ENCODE peak calls at places on chromosome 16, in ten cellular contexts. One of them, this sample, is unnamed.

GRCh38 chr16:57513371-57514102 is 22.8 kb downstream of the CCDC102A start:
- DNase-seq in T1000: no peak
- DNase-seq in stimulated activated CD8-positive, alpha-beta memory T cell treated with anti-CD3 and anti-CD28 coated beads, Interleukin-12 subunit alpha, Interleukin-12 subunit beta, amount 100 ng/mL, for 1 hour: no peak
- DNase-seq in EL: no peak
- DNase-seq in NCI-H146: no peak
- DNase-seq in tibial artery: no peak
- DNase-seq in amniotic stem cell: no peak
- DNase-seq in T-helper 9 cell: no peak
- DNase-seq in iris pigment epithelial cell: no peak
- DNase-seq in hypothalamus: no peak
- DNase-seq in this sample: no peak

GRCh38 chr16:642189-643049 is 791 bp downstream of the MCRIP2 start:
- DNase-seq in T1000: no peak
- DNase-seq in NCI-H146: peak; percentile 68
- DNase-seq in tibial artery: no peak
- DNase-seq in amniotic stem cell: no peak
- DNase-seq in hypothalamus: no peak
- DNase-seq in stimulated activated CD8-positive, alpha-beta memory T cell treated with anti-CD3 and anti-CD28 coated beads, Interleukin-12 subunit alpha, Interleukin-12 subunit beta, amount 100 ng/mL, for 1 hour: no peak
- DNase-seq in iris pigment epithelial cell: peak; percentile 33
- DNase-seq in T-helper 9 cell: no peak
- DNase-seq in EL: peak; percentile 40
- DNase-seq in this sample: no peak

GRCh38 chr16:68411086-68411485 is 37.2 kb downstream of the SMPD3 start:
- DNase-seq in amniotic stem cell: no peak
- DNase-seq in stimulated activated CD8-positive, alpha-beta memory T cell treated with anti-CD3 and anti-CD28 coated beads, Interleukin-12 subunit alpha, Interleukin-12 subunit beta, amount 100 ng/mL, for 1 hour: no peak
- DNase-seq in T-helper 9 cell: no peak
- DNase-seq in iris pigment epithelial cell: no peak
- DNase-seq in tibial artery: no peak
- DNase-seq in EL: no peak
- DNase-seq in NCI-H146: no peak
- DNase-seq in hypothalamus: no peak
- DNase-seq in T1000: no peak
- DNase-seq in this sample: no peak

GRCh38 chr16:19785081-19785480 is 67.0 kb downstream of the IQCK start:
- DNase-seq in NCI-H146: no peak
- DNase-seq in iris pigment epithelial cell: no peak
- DNase-seq in T-helper 9 cell: no peak
- DNase-seq in T1000: no peak
- DNase-seq in tibial artery: no peak
- DNase-seq in hypothalamus: no peak
- DNase-seq in EL: no peak
- DNase-seq in amniotic stem cell: no peak
- DNase-seq in stimulated activated CD8-positive, alpha-beta memory T cell treated with anti-CD3 and anti-CD28 coated beads, Interleukin-12 subunit alpha, Interleukin-12 subunit beta, amount 100 ng/mL, for 1 hour: no peak
- DNase-seq in this sample: no peak

GRCh38 chr16:56047307-56048234 is 143.7 kb upstream of the GNAO1 start:
- DNase-seq in EL: no peak
- DNase-seq in tibial artery: no peak
- DNase-seq in NCI-H146: no peak
- DNase-seq in T-helper 9 cell: no peak
- DNase-seq in iris pigment epithelial cell: no peak
- DNase-seq in stimulated activated CD8-positive, alpha-beta memory T cell treated with anti-CD3 and anti-CD28 coated beads, Interleukin-12 subunit alpha, Interleukin-12 subunit beta, amount 100 ng/mL, for 1 hour: no peak
- DNase-seq in T1000: no peak
- DNase-seq in hypothalamus: no peak
- DNase-seq in amniotic stem cell: no peak
- DNase-seq in this sample: peak; percentile 15

GRCh38 chr16:49592507-49593422 is 219.2 kb downstream of the C16orf78 start:
- DNase-seq in T-helper 9 cell: peak; percentile 19
- DNase-seq in NCI-H146: peak; percentile 65
- DNase-seq in iris pigment epithelial cell: peak; percentile 16
- DNase-seq in tibial artery: peak; percentile 51
- DNase-seq in stimulated activated CD8-positive, alpha-beta memory T cell treated with anti-CD3 and anti-CD28 coated beads, Interleukin-12 subunit alpha, Interleukin-12 subunit beta, amount 100 ng/mL, for 1 hour: peak; percentile 8
- DNase-seq in amniotic stem cell: no peak
- DNase-seq in hypothalamus: no peak
- DNase-seq in T1000: no peak
- DNase-seq in EL: peak; percentile 17
- DNase-seq in this sample: no peak

GRCh38 chr16:4891097-4891885 is 44.0 kb downstream of the UBN1 start:
- DNase-seq in EL: no peak
- DNase-seq in tibial artery: no peak
- DNase-seq in NCI-H146: no peak
- DNase-seq in hypothalamus: no peak
- DNase-seq in T-helper 9 cell: no peak
- DNase-seq in T1000: no peak
- DNase-seq in stimulated activated CD8-positive, alpha-beta memory T cell treated with anti-CD3 and anti-CD28 coated beads, Interleukin-12 subunit alpha, Interleukin-12 subunit beta, amount 100 ng/mL, for 1 hour: no peak
- DNase-seq in amniotic stem cell: no peak
- DNase-seq in iris pigment epithelial cell: no peak
- DNase-seq in this sample: no peak

GRCh38 chr16:55385363-55385762 is 61.4 kb downstream of the IRX6 start:
- DNase-seq in tibial artery: no peak
- DNase-seq in stimulated activated CD8-positive, alpha-beta memory T cell treated with anti-CD3 and anti-CD28 coated beads, Interleukin-12 subunit alpha, Interleukin-12 subunit beta, amount 100 ng/mL, for 1 hour: no peak
- DNase-seq in NCI-H146: no peak
- DNase-seq in iris pigment epithelial cell: no peak
- DNase-seq in hypothalamus: no peak
- DNase-seq in T-helper 9 cell: no peak
- DNase-seq in T1000: no peak
- DNase-seq in amniotic stem cell: no peak
- DNase-seq in EL: no peak
- DNase-seq in this sample: no peak

GRCh38 chr16:87784812-87785211 is 19.0 kb upstream of the KLHDC4 start:
- DNase-seq in T1000: no peak
- DNase-seq in NCI-H146: no peak
- DNase-seq in T-helper 9 cell: no peak
- DNase-seq in amniotic stem cell: no peak
- DNase-seq in stimulated activated CD8-positive, alpha-beta memory T cell treated with anti-CD3 and anti-CD28 coated beads, Interleukin-12 subunit alpha, Interleukin-12 subunit beta, amount 100 ng/mL, for 1 hour: no peak
- DNase-seq in EL: peak; percentile 75
- DNase-seq in iris pigment epithelial cell: no peak
- DNase-seq in tibial artery: no peak
- DNase-seq in hypothalamus: no peak
- DNase-seq in this sample: no peak

GRCh38 chr16:49490321-49490705 is 116.7 kb downstream of the C16orf78 start:
- DNase-seq in iris pigment epithelial cell: no peak
- DNase-seq in EL: no peak
- DNase-seq in hypothalamus: no peak
- DNase-seq in stimulated activated CD8-positive, alpha-beta memory T cell treated with anti-CD3 and anti-CD28 coated beads, Interleukin-12 subunit alpha, Interleukin-12 subunit beta, amount 100 ng/mL, for 1 hour: no peak
- DNase-seq in tibial artery: peak; percentile 31
- DNase-seq in T1000: no peak
- DNase-seq in NCI-H146: no peak
- DNase-seq in T-helper 9 cell: no peak
- DNase-seq in amniotic stem cell: no peak
- DNase-seq in this sample: peak; percentile 9

GRCh38 chr16:12458051-12458450 is 345.6 kb downstream of the CPPED1 start:
- DNase-seq in stimulated activated CD8-positive, alpha-beta memory T cell treated with anti-CD3 and anti-CD28 coated beads, Interleukin-12 subunit alpha, Interleukin-12 subunit beta, amount 100 ng/mL, for 1 hour: no peak
- DNase-seq in NCI-H146: no peak
- DNase-seq in T1000: no peak
- DNase-seq in EL: no peak
- DNase-seq in hypothalamus: no peak
- DNase-seq in T-helper 9 cell: no peak
- DNase-seq in tibial artery: no peak
- DNase-seq in amniotic stem cell: no peak
- DNase-seq in iris pigment epithelial cell: no peak
- DNase-seq in this sample: no peak

GRCh38 chr16:49003992-49004391 is 277.6 kb downstream of the CBLN1 start:
- DNase-seq in iris pigment epithelial cell: no peak
- DNase-seq in stimulated activated CD8-positive, alpha-beta memory T cell treated with anti-CD3 and anti-CD28 coated beads, Interleukin-12 subunit alpha, Interleukin-12 subunit beta, amount 100 ng/mL, for 1 hour: no peak
- DNase-seq in T-helper 9 cell: no peak
- DNase-seq in EL: no peak
- DNase-seq in amniotic stem cell: no peak
- DNase-seq in hypothalamus: no peak
- DNase-seq in tibial artery: no peak
- DNase-seq in NCI-H146: no peak
- DNase-seq in T1000: no peak
- DNase-seq in this sample: no peak

GRCh38 chr16:57514891-57515600 is 21.3 kb downstream of the CCDC102A start:
- DNase-seq in NCI-H146: no peak
- DNase-seq in T-helper 9 cell: no peak
- DNase-seq in stimulated activated CD8-positive, alpha-beta memory T cell treated with anti-CD3 and anti-CD28 coated beads, Interleukin-12 subunit alpha, Interleukin-12 subunit beta, amount 100 ng/mL, for 1 hour: no peak
- DNase-seq in amniotic stem cell: no peak
- DNase-seq in iris pigment epithelial cell: no peak
- DNase-seq in T1000: no peak
- DNase-seq in EL: no peak
- DNase-seq in hypothalamus: no peak
- DNase-seq in tibial artery: no peak
- DNase-seq in this sample: no peak

GRCh38 chr16:81838794-81839193 is 59.7 kb downstream of the PLCG2 start:
- DNase-seq in amniotic stem cell: no peak
- DNase-seq in T-helper 9 cell: no peak
- DNase-seq in iris pigment epithelial cell: peak; percentile 50
- DNase-seq in stimulated activated CD8-positive, alpha-beta memory T cell treated with anti-CD3 and anti-CD28 coated beads, Interleukin-12 subunit alpha, Interleukin-12 subunit beta, amount 100 ng/mL, for 1 hour: no peak
- DNase-seq in NCI-H146: no peak
- DNase-seq in EL: peak; percentile 20
- DNase-seq in hypothalamus: no peak
- DNase-seq in tibial artery: no peak
- DNase-seq in T1000: no peak
- DNase-seq in this sample: no peak

GRCh38 chr16:85661131-85662035 is 27.4 kb downstream of the GINS2 start:
- DNase-seq in iris pigment epithelial cell: no peak
- DNase-seq in stimulated activated CD8-positive, alpha-beta memory T cell treated with anti-CD3 and anti-CD28 coated beads, Interleukin-12 subunit alpha, Interleukin-12 subunit beta, amount 100 ng/mL, for 1 hour: no peak
- DNase-seq in EL: no peak
- DNase-seq in T1000: no peak
- DNase-seq in T-helper 9 cell: no peak
- DNase-seq in NCI-H146: no peak
- DNase-seq in amniotic stem cell: no peak
- DNase-seq in tibial artery: no peak
- DNase-seq in hypothalamus: no peak
- DNase-seq in this sample: no peak

GRCh38 chr16:83995756-83996155 is 27.7 kb downstream of the NECAB2 start:
- DNase-seq in NCI-H146: peak; percentile 96
- DNase-seq in stimulated activated CD8-positive, alpha-beta memory T cell treated with anti-CD3 and anti-CD28 coated beads, Interleukin-12 subunit alpha, Interleukin-12 subunit beta, amount 100 ng/mL, for 1 hour: no peak
- DNase-seq in EL: no peak
- DNase-seq in amniotic stem cell: no peak
- DNase-seq in T-helper 9 cell: no peak
- DNase-seq in hypothalamus: peak; percentile 15
- DNase-seq in tibial artery: no peak
- DNase-seq in T1000: no peak
- DNase-seq in iris pigment epithelial cell: peak; percentile 40
- DNase-seq in this sample: peak; percentile 69

GRCh38 chr16:47299587-47299986 is 155.8 kb upstream of the NETO2 start:
- DNase-seq in iris pigment epithelial cell: no peak
- DNase-seq in amniotic stem cell: no peak
- DNase-seq in NCI-H146: no peak
- DNase-seq in hypothalamus: no peak
- DNase-seq in stimulated activated CD8-positive, alpha-beta memory T cell treated with anti-CD3 and anti-CD28 coated beads, Interleukin-12 subunit alpha, Interleukin-12 subunit beta, amount 100 ng/mL, for 1 hour: no peak
- DNase-seq in T1000: no peak
- DNase-seq in EL: no peak
- DNase-seq in tibial artery: no peak
- DNase-seq in T-helper 9 cell: no peak
- DNase-seq in this sample: no peak

GRCh38 chr16:54446639-54447038 is 160.1 kb upstream of the IRX3 start:
- DNase-seq in NCI-H146: no peak
- DNase-seq in T-helper 9 cell: no peak
- DNase-seq in iris pigment epithelial cell: peak; percentile 85
- DNase-seq in T1000: no peak
- DNase-seq in hypothalamus: no peak
- DNase-seq in EL: peak; percentile 74
- DNase-seq in stimulated activated CD8-positive, alpha-beta memory T cell treated with anti-CD3 and anti-CD28 coated beads, Interleukin-12 subunit alpha, Interleukin-12 subunit beta, amount 100 ng/mL, for 1 hour: no peak
- DNase-seq in tibial artery: peak; percentile 85
- DNase-seq in amniotic stem cell: no peak
- DNase-seq in this sample: no peak

GRCh38 chr16:2858245-2859025 is 465 bp upstream of the PRSS22 start:
- DNase-seq in NCI-H146: peak; percentile 77
- DNase-seq in amniotic stem cell: no peak
- DNase-seq in EL: no peak
- DNase-seq in hypothalamus: no peak
- DNase-seq in stimulated activated CD8-positive, alpha-beta memory T cell treated with anti-CD3 and anti-CD28 coated beads, Interleukin-12 subunit alpha, Interleukin-12 subunit beta, amount 100 ng/mL, for 1 hour: no peak
- DNase-seq in T-helper 9 cell: no peak
- DNase-seq in iris pigment epithelial cell: no peak
- DNase-seq in T1000: no peak
- DNase-seq in tibial artery: peak; percentile 58
- DNase-seq in this sample: no peak

GRCh38 chr16:86568677-86569623 is 2.3 kb downstream of the FOXC2 start:
- DNase-seq in T1000: no peak
- DNase-seq in stimulated activated CD8-positive, alpha-beta memory T cell treated with anti-CD3 and anti-CD28 coated beads, Interleukin-12 subunit alpha, Interleukin-12 subunit beta, amount 100 ng/mL, for 1 hour: no peak
- DNase-seq in T-helper 9 cell: no peak
- DNase-seq in amniotic stem cell: no peak
- DNase-seq in NCI-H146: no peak
- DNase-seq in tibial artery: peak; percentile 65
- DNase-seq in EL: no peak
- DNase-seq in hypothalamus: no peak
- DNase-seq in iris pigment epithelial cell: no peak
- DNase-seq in this sample: no peak

This sample was measured in dorsolateral prefrontal cortex.